ENCODE peak calls at places on chromosome 21, in seven cellular contexts. One of them, this sample, is unnamed.

GRCh38 chr21:44702973-44703730 is 6.2 kb downstream of the KRTAP10-12 start:
- DNase-seq in T-cell: no peak
- DNase-seq in IMR-90: peak
- DNase-seq in HFF-Myc: no peak
- DNase-seq in GM13977: peak
- DNase-seq in RKO: no peak
- DNase-seq in 8988T: no peak
- DNase-seq in this sample: no peak

GRCh38 chr21:33396966-33397365 is 6.2 kb upstream of the IFNGR2 start:
- DNase-seq in RKO: no peak
- DNase-seq in HFF-Myc: no peak
- DNase-seq in IMR-90: peak
- DNase-seq in GM13977: no peak
- DNase-seq in T-cell: no peak
- DNase-seq in 8988T: no peak
- DNase-seq in this sample: peak

GRCh38 chr21:42865361-42866160 is 13.8 kb downstream of the WDR4 start:
- DNase-seq in HFF-Myc: no peak
- DNase-seq in T-cell: no peak
- DNase-seq in 8988T: no peak
- DNase-seq in GM13977: no peak
- DNase-seq in IMR-90: no peak
- DNase-seq in RKO: no peak
- DNase-seq in this sample: no peak

GRCh38 chr21:41195311-41195710 is 27.4 kb downstream of the BACE2 start:
- DNase-seq in HFF-Myc: no peak
- DNase-seq in T-cell: no peak
- DNase-seq in RKO: no peak
- DNase-seq in GM13977: no peak
- DNase-seq in 8988T: no peak
- DNase-seq in IMR-90: no peak
- DNase-seq in this sample: no peak

GRCh38 chr21:45802956-45803612 is 159.6 kb downstream of the PCBP3 start:
- DNase-seq in RKO: no peak
- DNase-seq in HFF-Myc: no peak
- DNase-seq in GM13977: no peak
- DNase-seq in T-cell: no peak
- DNase-seq in IMR-90: no peak
- DNase-seq in 8988T: no peak
- DNase-seq in this sample: no peak

GRCh38 chr21:32492376-32492775 is 79.9 kb downstream of the EVA1C start:
- DNase-seq in 8988T: no peak
- DNase-seq in IMR-90: no peak
- DNase-seq in HFF-Myc: no peak
- DNase-seq in T-cell: no peak
- DNase-seq in RKO: no peak
- DNase-seq in GM13977: no peak
- DNase-seq in this sample: no peak

GRCh38 chr21:36209626-36210171 is 53.1 kb downstream of the DOP1B start:
- DNase-seq in HFF-Myc: peak
- DNase-seq in 8988T: no peak
- DNase-seq in GM13977: peak
- DNase-seq in T-cell: peak
- DNase-seq in RKO: peak
- DNase-seq in IMR-90: peak
- DNase-seq in this sample: peak

GRCh38 chr21:45086342-45086958 is 12.1 kb downstream of the ADARB1 start:
- DNase-seq in RKO: no peak
- DNase-seq in GM13977: no peak
- DNase-seq in IMR-90: no peak
- DNase-seq in HFF-Myc: no peak
- DNase-seq in 8988T: no peak
- DNase-seq in T-cell: no peak
- DNase-seq in this sample: no peak

GRCh38 chr21:42109473-42109872 is 38.4 kb downstream of the UMODL1 start:
- DNase-seq in GM13977: no peak
- DNase-seq in T-cell: no peak
- DNase-seq in HFF-Myc: no peak
- DNase-seq in 8988T: no peak
- DNase-seq in IMR-90: no peak
- DNase-seq in RKO: no peak
- DNase-seq in this sample: no peak

GRCh38 chr21:29149771-29150425 is 19.5 kb downstream of the MAP3K7CL start:
- DNase-seq in RKO: peak
- DNase-seq in HFF-Myc: no peak
- DNase-seq in 8988T: no peak
- DNase-seq in GM13977: no peak
- DNase-seq in T-cell: no peak
- DNase-seq in IMR-90: peak
- DNase-seq in this sample: peak